ENCODE peak calls at places on chromosomes 2 and 18, in four cellular contexts. One of them, this sample, is unnamed.
A peak's percentile ranks its signal among the peaks of the same experiment; 100 is the strongest.

GRCh38 chr18:59546164-59546563 is 151.1 kb downstream of the CCBE1 start:
- DNase-seq in HCT116: no peak
- DNase-seq in HepG2: no peak
- DNase-seq in K562: peak; percentile 44
- DNase-seq in this sample: no peak

GRCh38 chr2:218745160-218745558 is 34.5 kb downstream of the TTLL4 start:
- DNase-seq in K562: no peak
- DNase-seq in HCT116: no peak
- DNase-seq in HepG2: peak; percentile 88
- DNase-seq in this sample: no peak

GRCh38 chr2:1491751-1492150 is 78.5 kb downstream of the TPO start:
- DNase-seq in HCT116: no peak
- DNase-seq in HepG2: no peak
- DNase-seq in K562: no peak
- DNase-seq in this sample: no peak

GRCh38 chr2:240703417-240704341 is 12.0 kb downstream of the AQP12A start:
- DNase-seq in K562: no peak
- DNase-seq in HCT116: no peak
- DNase-seq in HepG2: no peak
- DNase-seq in this sample: no peak

GRCh38 chr2:230944804-230945372 is 19.8 kb upstream of the GPR55 start:
- DNase-seq in HepG2: no peak
- DNase-seq in HCT116: no peak
- DNase-seq in K562: no peak
- DNase-seq in this sample: no peak

GRCh38 chr2:36516136-36516870 is 81.7 kb downstream of the FEZ2 start:
- DNase-seq in K562: no peak
- DNase-seq in HepG2: no peak
- DNase-seq in HCT116: no peak
- DNase-seq in this sample: no peak

GRCh38 chr18:41170346-41170745 is 784.7 kb upstream of the PIK3C3 start:
- DNase-seq in HepG2: no peak
- DNase-seq in HCT116: no peak
- DNase-seq in K562: no peak
- DNase-seq in this sample: no peak

GRCh38 chr2:144548532-144549191 is 28.7 kb upstream of the ZEB2 start:
- DNase-seq in K562: no peak
- DNase-seq in HepG2: no peak
- DNase-seq in HCT116: no peak
- DNase-seq in this sample: no peak

GRCh38 chr18:44568986-44569385 is 111.7 kb upstream of the SETBP1 start:
- DNase-seq in HCT116: no peak
- DNase-seq in K562: no peak
- DNase-seq in HepG2: no peak
- DNase-seq in this sample: no peak

GRCh38 chr18:48993586-48993985 is 42.8 kb upstream of the SMAD7 start:
- DNase-seq in K562: no peak
- DNase-seq in HepG2: no peak
- DNase-seq in HCT116: no peak
- DNase-seq in this sample: no peak

GRCh38 chr18:71374294-71374693 is 1085.4 kb downstream of the SOCS6 start:
- DNase-seq in K562: no peak
- DNase-seq in HCT116: no peak
- DNase-seq in HepG2: no peak
- DNase-seq in this sample: no peak

GRCh38 chr2:96506016-96506906 is 1.1 kb upstream of the NEURL3 start:
- DNase-seq in HepG2: no peak
- DNase-seq in HCT116: no peak
- DNase-seq in K562: no peak
- DNase-seq in this sample: peak; percentile 15
- TF ChIP-seq JUND in HepG2: no peak
- TF ChIP-seq JUND in HCT116: no peak
- TF ChIP-seq JUND in K562: no peak
- TF ChIP-seq JUND in this sample: no peak

DNA sequence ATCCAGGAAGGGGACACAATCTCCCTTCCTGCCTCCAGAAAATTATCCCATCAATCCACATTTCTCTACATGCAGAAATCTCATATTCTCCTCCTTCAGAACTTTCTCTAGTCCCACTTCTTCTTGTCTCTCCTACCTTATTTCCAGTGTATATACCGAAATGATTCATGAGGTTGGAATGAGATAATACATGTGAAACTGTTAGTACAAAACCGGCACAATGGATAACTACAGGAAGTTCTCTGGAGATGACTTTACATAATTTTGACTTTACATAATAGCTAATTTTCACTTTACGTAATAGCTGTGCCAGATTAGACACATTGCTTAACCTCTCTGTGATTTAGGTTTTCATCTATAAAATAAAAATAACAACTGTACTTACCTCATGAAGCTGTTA is 801.3 kb downstream of the ERBB4 start:
- DNase-seq in K562: no peak
- DNase-seq in HCT116: no peak
- DNase-seq in HepG2: no peak
- DNase-seq in this sample: no peak
- TF ChIP-seq JUND in K562: no peak
- TF ChIP-seq JUND in HCT116: no peak
- TF ChIP-seq JUND in HepG2: no peak
- TF ChIP-seq JUND in this sample: no peak

GRCh38 chr2:237059155-237059875 is 26.4 kb upstream of the COPS8 start:
- DNase-seq in HepG2: no peak
- DNase-seq in K562: no peak
- DNase-seq in HCT116: no peak
- DNase-seq in this sample: no peak
- TF ChIP-seq JUND in HepG2: no peak
- TF ChIP-seq JUND in K562: no peak
- TF ChIP-seq JUND in HCT116: no peak
- TF ChIP-seq JUND in this sample: no peak

DNA sequence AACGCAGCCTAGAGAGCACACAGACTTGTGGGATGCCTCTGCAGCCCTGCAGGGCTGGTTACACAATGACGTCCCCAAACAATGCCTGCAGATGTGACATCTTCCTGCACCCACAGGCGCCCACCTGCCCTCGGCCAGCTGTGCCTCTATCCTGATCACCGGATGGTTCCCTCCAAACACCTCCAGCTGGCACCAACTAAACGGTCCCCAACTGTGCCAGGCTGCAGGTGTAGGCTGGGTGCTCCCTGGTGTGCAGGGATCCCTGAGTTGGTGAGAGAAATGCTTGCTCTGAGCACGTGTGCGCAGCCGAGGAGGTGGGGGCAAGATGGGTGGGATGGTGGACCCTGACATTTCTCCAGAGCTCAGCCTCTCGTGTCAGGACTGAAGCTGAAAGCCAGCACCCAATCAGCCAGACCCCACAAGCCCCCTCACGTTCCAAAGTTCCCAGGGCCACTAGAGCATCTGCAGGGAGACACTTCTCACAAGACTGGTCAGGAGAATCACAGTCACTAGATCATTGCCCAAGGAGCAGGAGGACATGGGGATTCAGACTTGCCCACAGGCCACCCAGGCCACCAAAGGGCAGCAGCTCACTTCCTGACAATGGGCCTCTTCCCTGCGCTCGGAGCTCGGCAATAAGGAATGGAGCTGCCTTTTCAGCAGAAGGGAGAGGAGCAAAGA is 72.5 kb downstream of the EDAR start:
- DNase-seq in HCT116: no peak
- DNase-seq in K562: no peak
- DNase-seq in HepG2: no peak
- DNase-seq in this sample: no peak
- TF ChIP-seq JUND in HCT116: no peak
- TF ChIP-seq JUND in K562: no peak
- TF ChIP-seq JUND in HepG2: no peak
- TF ChIP-seq JUND in this sample: no peak

GRCh38 chr2:165016772-165017411 is 61.6 kb upstream of the SLC38A11 start:
- DNase-seq in HCT116: peak; percentile 22
- DNase-seq in K562: no peak
- DNase-seq in HepG2: peak; percentile 48
- DNase-seq in this sample: peak; percentile 12
- TF ChIP-seq JUND in HCT116: no peak
- TF ChIP-seq JUND in K562: no peak
- TF ChIP-seq JUND in HepG2: no peak
- TF ChIP-seq JUND in this sample: no peak

GRCh38 chr2:209425082-209426071 is 1.5 kb downstream of the MAP2 start:
- DNase-seq in K562: no peak
- DNase-seq in HCT116: peak; percentile 37
- DNase-seq in HepG2: peak; percentile 32
- DNase-seq in this sample: no peak
- TF ChIP-seq JUND in K562: no peak
- TF ChIP-seq JUND in HCT116: peak; percentile 10
- TF ChIP-seq JUND in HepG2: no peak
- TF ChIP-seq JUND in this sample: no peak

GRCh38 chr18:79567481-79568147 is 112.0 kb upstream of the CTDP1 start:
- DNase-seq in HepG2: no peak
- DNase-seq in K562: no peak
- DNase-seq in HCT116: no peak
- DNase-seq in this sample: no peak

GRCh38 chr18:79564441-79564840 is 115.2 kb upstream of the CTDP1 start:
- DNase-seq in HCT116: no peak
- DNase-seq in K562: no peak
- DNase-seq in HepG2: no peak
- DNase-seq in this sample: no peak

GRCh38 chr18:79569720-79570119 is 109.9 kb upstream of the CTDP1 start:
- DNase-seq in HCT116: no peak
- DNase-seq in HepG2: no peak
- DNase-seq in K562: no peak
- DNase-seq in this sample: no peak

GRCh38 chr18:79568543-79569205 is 110.9 kb upstream of the CTDP1 start:
- DNase-seq in HCT116: no peak
- DNase-seq in HepG2: no peak
- DNase-seq in K562: no peak
- DNase-seq in this sample: no peak

GRCh38 chr18:79566841-79567370 is 112.7 kb upstream of the CTDP1 start:
- DNase-seq in K562: no peak
- DNase-seq in HepG2: no peak
- DNase-seq in HCT116: no peak
- DNase-seq in this sample: no peak
- TF ChIP-seq JUND in K562: no peak
- TF ChIP-seq JUND in HepG2: no peak
- TF ChIP-seq JUND in HCT116: no peak
- TF ChIP-seq JUND in this sample: no peak

GRCh38 chr2:241811952-241812729 is 3.1 kb downstream of the NEU4 start:
- DNase-seq in HepG2: no peak
- DNase-seq in K562: no peak
- DNase-seq in HCT116: no peak
- DNase-seq in this sample: no peak

GRCh38 chr2:241811209-241811951 is 2.4 kb downstream of the NEU4 start:
- DNase-seq in HepG2: no peak
- DNase-seq in K562: no peak
- DNase-seq in HCT116: no peak
- DNase-seq in this sample: no peak

GRCh38 chr2:241813080-241813805 is 4.2 kb downstream of the NEU4 start:
- DNase-seq in HCT116: no peak
- DNase-seq in K562: no peak
- DNase-seq in HepG2: no peak
- DNase-seq in this sample: no peak

GRCh38 chr2:241813806-241814570 is 5.0 kb downstream of the NEU4 start:
- DNase-seq in K562: no peak
- DNase-seq in HCT116: no peak
- DNase-seq in HepG2: no peak
- DNase-seq in this sample: no peak

DNA sequence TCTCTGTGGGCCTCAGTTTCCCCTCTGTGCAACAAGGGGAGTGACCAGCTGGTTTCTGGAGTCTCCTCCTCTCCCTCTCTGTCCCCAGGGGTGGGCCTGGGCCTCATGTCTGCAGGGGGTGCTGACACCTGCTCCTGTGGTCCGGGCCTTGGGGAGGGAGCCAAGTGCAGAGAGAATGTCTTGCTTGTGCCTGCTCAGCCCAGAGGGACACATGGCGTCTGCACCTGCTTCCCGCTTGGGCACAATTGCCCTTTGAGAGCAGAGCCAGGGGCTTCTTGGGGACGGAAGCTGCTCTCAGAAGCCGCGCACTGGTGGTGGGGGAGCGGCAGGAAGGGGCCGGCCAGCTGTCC is 3.7 kb downstream of the NEU4 start:
- DNase-seq in K562: no peak
- DNase-seq in HepG2: no peak
- DNase-seq in HCT116: no peak
- DNase-seq in this sample: no peak
- TF ChIP-seq JUND in K562: no peak
- TF ChIP-seq JUND in HepG2: no peak
- TF ChIP-seq JUND in HCT116: no peak
- TF ChIP-seq JUND in this sample: no peak

GRCh38 chr2:43461461-43462073 is 134.3 kb downstream of the THADA start:
- DNase-seq in HepG2: no peak
- DNase-seq in HCT116: no peak
- DNase-seq in K562: no peak
- DNase-seq in this sample: peak; percentile 78
- TF ChIP-seq JUND in HepG2: no peak
- TF ChIP-seq JUND in HCT116: no peak
- TF ChIP-seq JUND in K562: no peak
- TF ChIP-seq JUND in this sample: peak; percentile 10

DNA sequence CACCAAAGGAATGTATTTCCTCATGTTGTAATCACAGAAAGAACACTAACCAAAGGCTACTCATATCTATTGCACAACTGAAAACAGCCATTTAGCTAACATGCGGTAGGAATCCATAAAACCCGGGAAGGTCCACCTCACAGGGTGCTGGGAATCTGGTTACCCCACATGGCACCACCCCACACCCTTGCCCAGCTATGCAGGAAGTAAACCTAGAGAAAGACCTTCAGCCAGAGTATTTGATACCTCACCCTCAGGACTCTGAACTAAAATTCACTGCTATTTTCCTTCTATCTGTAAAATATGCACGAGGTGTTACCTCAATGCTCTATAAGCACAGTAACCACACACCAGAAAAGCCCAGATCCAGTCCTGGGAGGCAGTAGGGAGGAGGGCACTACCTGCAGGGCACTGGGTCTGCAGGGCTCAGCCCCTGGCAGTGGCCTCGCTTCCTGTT is 45.8 kb downstream of the PTPN2 start:
- DNase-seq in K562: no peak
- DNase-seq in HCT116: no peak
- DNase-seq in HepG2: peak; percentile 90
- DNase-seq in this sample: no peak
- TF ChIP-seq JUND in K562: no peak
- TF ChIP-seq JUND in HCT116: peak; percentile 18
- TF ChIP-seq JUND in HepG2: no peak
- TF ChIP-seq JUND in this sample: no peak